ENCODE peak calls at places on chromosome 19, in eight cellular contexts. P, V, D, G, M, N, U and O are unnamed samples.

GRCh38 chr19:40803857-40804782 is 5.1 kb downstream of the EGLN2 start:
- DNase-seq in P (peak; percentile 57), V (peak; percentile 51), D (no peak), G (no peak), M (no peak), N (peak; percentile 65), U (no peak), O (no peak)

GRCh38 chr19:15442142-15442920 is 7.4 kb downstream of the WIZ start:
- DNase-seq in P (no peak), V (no peak), D (no peak), G (no peak), M (no peak), N (no peak), U (no peak), O (no peak)

GRCh38 chr19:44585371-44586141 is 27.8 kb upstream of the IGSF23 start:
- DNase-seq in P (no peak), V (no peak), D (no peak), G (no peak), M (no peak), N (no peak), U (no peak), O (no peak)

GRCh38 chr19:32824906-32825608 is 44.5 kb downstream of the SLC7A9 start:
- DNase-seq in P (no peak), V (no peak), D (no peak), G (peak; percentile 33), M (no peak), N (no peak), U (no peak), O (no peak)

GRCh38 chr19:6963937-6964336 is 57.3 kb downstream of the MBD3L2B start:
- DNase-seq in P (peak; percentile 6), V (peak; percentile 52), D (no peak), G (no peak), M (no peak), N (peak; percentile 69), U (no peak), O (no peak)

GRCh38 chr19:37551123-37551993 is 43.2 kb downstream of the ZNF571 start:
- DNase-seq in P (peak; percentile 17), V (peak; percentile 11), D (no peak), G (no peak), M (no peak), N (peak; percentile 51), U (no peak), O (no peak)

GRCh38 chr19:4064551-4065260 is 2.0 kb downstream of the ZBTB7A start:
- DNase-seq in P (no peak), V (peak; percentile 54), D (peak; percentile 43), G (no peak), M (no peak), N (peak; percentile 46), U (no peak), O (peak; percentile 53)

GRCh38 chr19:15101479-15102082 is 5.6 kb upstream of the SYDE1 start:
- DNase-seq in P (peak; percentile 18), V (peak; percentile 70), D (no peak), G (no peak), M (no peak), N (peak; percentile 76), U (no peak), O (no peak)

GRCh38 chr19:33468361-33469170 is 53.0 kb downstream of the PEPD start:
- DNase-seq in P (no peak), V (no peak), D (no peak), G (no peak), M (no peak), N (no peak), U (no peak), O (no peak)

GRCh38 chr19:7373862-7374261 is 25.1 kb downstream of the ARHGEF18 start:
- DNase-seq in P (no peak), V (no peak), D (no peak), G (no peak), M (no peak), N (no peak), U (no peak), O (no peak)

GRCh38 chr19:45066921-45067661 is 9.2 kb downstream of the ZNF296 start:
- DNase-seq in P (no peak), V (no peak), D (no peak), G (no peak), M (no peak), N (no peak), U (no peak), O (no peak)

GRCh38 chr19:46378268-46378667 is 31.4 kb downstream of the PPP5C start:
- DNase-seq in P (no peak), V (no peak), D (no peak), G (no peak), M (no peak), N (no peak), U (no peak), O (no peak)

GRCh38 chr19:5953680-5954213 is 24.2 kb downstream of the RANBP3 start:
- DNase-seq in P (peak; percentile 12), V (no peak), D (no peak), G (no peak), M (no peak), N (peak; percentile 58), U (no peak), O (no peak)

GRCh38 chr19:19747357-19748220 is 14.7 kb upstream of the ZNF14 start:
- DNase-seq in P (no peak), V (no peak), D (no peak), G (no peak), M (no peak), N (no peak), U (no peak), O (no peak)

GRCh38 chr19:53521373-53522202 is 16.4 kb upstream of the ZNF331 start:
- DNase-seq in P (no peak), V (no peak), D (no peak), G (no peak), M (no peak), N (no peak), U (no peak), O (no peak)

GRCh38 chr19:10817291-10818038 is 18.5 kb downstream of the TMED1 start:
- DNase-seq in P (no peak), V (no peak), D (no peak), G (no peak), M (no peak), N (no peak), U (no peak), O (no peak)

GRCh38 chr19:11155373-11156120 is at the start of gene SPC24:
- DNase-seq in P (peak; percentile 83), V (peak; percentile 99), D (peak; percentile 91), G (peak; percentile 98), M (peak; percentile 95), N (peak; percentile 94), U (peak; percentile 78), O (peak; percentile 60)

GRCh38 chr19:825897-826640 is 1.6 kb upstream of the AZU1 start:
- DNase-seq in P (no peak), V (no peak), D (no peak), G (no peak), M (no peak), N (no peak), U (no peak), O (no peak)

GRCh38 chr19:33052352-33052972 is 12.2 kb downstream of the RHPN2 start:
- DNase-seq in P (no peak), V (no peak), D (no peak), G (no peak), M (no peak), N (no peak), U (no peak), O (no peak)

GRCh38 chr19:1446713-1447564 is 3.0 kb upstream of the APC2 start:
- DNase-seq in P (no peak), V (peak; percentile 50), D (no peak), G (no peak), M (no peak), N (no peak), U (no peak), O (no peak)

GRCh38 chr19:743168-743687 is 7.7 kb upstream of the MISP start:
- DNase-seq in P (no peak), V (no peak), D (no peak), G (no peak), M (no peak), N (no peak), U (no peak), O (no peak)

GRCh38 chr19:40165362-40165937 is 25.8 kb upstream of the MAP3K10 start:
- DNase-seq in P (peak; percentile 11), V (peak; percentile 68), D (no peak), G (peak; percentile 68), M (no peak), N (peak; percentile 78), U (no peak), O (no peak)

GRCh38 chr19:3725640-3726310 is 17.6 kb downstream of the TJP3 start:
- DNase-seq in P (no peak), V (no peak), D (no peak), G (no peak), M (peak; percentile 55), N (no peak), U (no peak), O (no peak)

GRCh38 chr19:33826521-33826920 is 29.9 kb downstream of the KCTD15 start:
- DNase-seq in P (no peak), V (no peak), D (no peak), G (no peak), M (no peak), N (no peak), U (no peak), O (no peak)

GRCh38 chr19:52991484-52991883 is 22.2 kb upstream of the ERVV-1 start:
- DNase-seq in P (no peak), V (no peak), D (no peak), G (no peak), M (no peak), N (no peak), U (no peak), O (no peak)

GRCh38 chr19:16527971-16528521 is 14.2 kb downstream of the CHERP start:
- DNase-seq in P (no peak), V (peak; percentile 63), D (no peak), G (no peak), M (no peak), N (peak; percentile 66), U (no peak), O (no peak)

GRCh38 chr19:55377356-55378131 is 918 bp downstream of the TMEM190 start:
- DNase-seq in P (no peak), V (no peak), D (no peak), G (no peak), M (no peak), N (no peak), U (no peak), O (no peak)

GRCh38 chr19:18298601-18299000 is 17.2 kb upstream of the JUND start:
- DNase-seq in P (no peak), V (no peak), D (no peak), G (no peak), M (no peak), N (peak; percentile 34), U (no peak), O (no peak)

GRCh38 chr19:2251577-2252480 is 2.7 kb downstream of the AMH start:
- DNase-seq in P (no peak), V (no peak), D (no peak), G (no peak), M (no peak), N (peak; percentile 32), U (no peak), O (no peak)

GRCh38 chr19:29483944-29484581 is 41.7 kb upstream of the VSTM2B start:
- DNase-seq in P (no peak), V (no peak), D (no peak), G (no peak), M (no peak), N (no peak), U (no peak), O (no peak)

GRCh38 chr19:13110099-13110610 is 6.4 kb downstream of the TRMT1 start:
- DNase-seq in P (no peak), V (no peak), D (no peak), G (no peak), M (no peak), N (no peak), U (no peak), O (no peak)

GRCh38 chr19:6516018-6516658 is 14.0 kb upstream of the TUBB4A start:
- DNase-seq in P (peak; percentile 37), V (peak; percentile 88), D (peak; percentile 96), G (peak; percentile 94), M (no peak), N (peak; percentile 86), U (peak; percentile 96), O (peak; percentile 85)

GRCh38 chr19:1017115-1017905 is 3.6 kb downstream of the TMEM259 start:
- DNase-seq in P (no peak), V (no peak), D (no peak), G (no peak), M (no peak), N (no peak), U (no peak), O (no peak)

GRCh38 chr19:13827656-13828055 is 32.4 kb downstream of the ZSWIM4 start:
- DNase-seq in P (no peak), V (no peak), D (no peak), G (no peak), M (no peak), N (no peak), U (no peak), O (no peak)